ENCODE peak calls at places on chromosomes 3 and 15, in nine cellular contexts. N, B, I, L, W, P, D, F and Q are unnamed samples.

GRCh38 chr3:98893740-98894139 is 7.8 kb downstream of the DCBLD2 start:
- DNase-seq in I (no peak), F (no peak), W (no peak), N (no peak), D (no peak), P (no peak), L (no peak), B (no peak), Q (no peak)

GRCh38 chr3:123636431-123636841 is 51.6 kb upstream of the HACD2 start:
- DNase-seq in N (no peak), D (no peak), W (no peak), F (no peak), B (no peak), I (no peak), P (no peak), L (peak), Q (no peak)

GRCh38 chr3:151379083-151379734 is 5.3 kb downstream of the P2RY12 start:
- DNase-seq in L (peak), I (no peak), F (peak), B (peak), P (no peak), N (peak), W (no peak), D (no peak), Q (no peak)

GRCh38 chr3:149654188-149654601 is 3.6 kb downstream of the WWTR1 start:
- DNase-seq in N (no peak), W (no peak), B (no peak), D (no peak), P (no peak), I (no peak), F (no peak), L (no peak), Q (no peak)

GRCh38 chr3:182138388-182138787 is 426.7 kb downstream of the SOX2 start:
- DNase-seq in P (no peak), D (no peak), L (no peak), W (no peak), I (no peak), N (no peak), B (no peak), F (no peak), Q (no peak)

GRCh38 chr15:80183886-80184285 is 31.1 kb downstream of the FAH start:
- DNase-seq in I (no peak), B (no peak), F (no peak), N (no peak), D (no peak), L (no peak), W (no peak), P (no peak), Q (no peak)

GRCh38 chr3:187274977-187275338 is 16.6 kb downstream of the MASP1 start:
- DNase-seq in B (no peak), P (no peak), D (no peak), F (no peak), W (no peak), L (peak), N (no peak), I (no peak), Q (no peak)

GRCh38 chr3:190658106-190658505 is 144.2 kb downstream of the IL1RAP start:
- DNase-seq in F (no peak), N (no peak), I (no peak), P (no peak), L (no peak), B (no peak), W (no peak), D (no peak), Q (no peak)

GRCh38 chr3:155517907-155518306 is 224.4 kb upstream of the STRIT1 start:
- DNase-seq in N (no peak), I (no peak), P (no peak), L (no peak), W (no peak), D (no peak), F (no peak), B (no peak), Q (no peak)

GRCh38 chr15:62244762-62245161 is 79.7 kb upstream of the C2CD4B start:
- DNase-seq in B (no peak), W (no peak), D (peak), I (no peak), F (no peak), P (no peak), L (no peak), N (no peak), Q (no peak)

GRCh38 chr15:69132935-69133861 is 27.2 kb upstream of the GLCE start:
- DNase-seq in B (no peak), P (no peak), W (no peak), D (no peak), F (peak), I (no peak), L (no peak), N (no peak), Q (no peak)

GRCh38 chr3:153038779-153039178 is 123.2 kb upstream of the RAP2B start:
- DNase-seq in B (no peak), W (no peak), I (no peak), P (no peak), D (no peak), N (no peak), L (no peak), F (peak), Q (peak)

GRCh38 chr3:179446501-179446900 is 4.8 kb downstream of the GNB4 start:
- DNase-seq in W (no peak), N (no peak), F (peak), L (no peak), I (no peak), P (no peak), D (no peak), B (no peak), Q (no peak)
- TF ChIP-seq EP300 in W (no peak), N (no peak), F (no peak), L (no peak), I (no peak), P (no peak), D (no peak), B (no peak), Q (no peak)

DNA sequence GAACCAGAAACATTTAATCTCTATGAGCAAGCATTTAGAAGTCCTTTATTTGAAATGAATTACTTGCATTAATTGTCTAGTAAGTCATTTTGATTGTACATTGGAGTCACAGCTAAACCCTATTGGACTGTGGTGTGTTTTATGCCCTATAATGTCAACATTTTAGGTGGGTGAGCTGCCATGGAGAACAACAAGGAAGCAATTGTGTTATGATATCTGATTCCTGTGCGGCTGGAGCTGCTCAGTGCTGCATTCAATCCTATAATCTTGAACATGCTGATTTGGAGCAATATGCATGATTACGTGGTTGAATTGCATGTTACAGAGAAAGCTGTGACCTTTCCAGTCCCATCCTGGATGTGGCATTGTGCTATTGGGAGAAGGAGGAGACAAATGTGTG is 20.2 kb upstream of the C3orf49 start:
- DNase-seq in B (no peak), N (no peak), P (no peak), I (no peak), L (no peak), D (no peak), W (no peak), F (no peak), Q (no peak)
- H3K27ac ChIP-seq in B (no peak), N (no peak), P (no peak), I (no peak), L (no peak), D (no peak), W (no peak), F (no peak), Q (no peak)

DNA sequence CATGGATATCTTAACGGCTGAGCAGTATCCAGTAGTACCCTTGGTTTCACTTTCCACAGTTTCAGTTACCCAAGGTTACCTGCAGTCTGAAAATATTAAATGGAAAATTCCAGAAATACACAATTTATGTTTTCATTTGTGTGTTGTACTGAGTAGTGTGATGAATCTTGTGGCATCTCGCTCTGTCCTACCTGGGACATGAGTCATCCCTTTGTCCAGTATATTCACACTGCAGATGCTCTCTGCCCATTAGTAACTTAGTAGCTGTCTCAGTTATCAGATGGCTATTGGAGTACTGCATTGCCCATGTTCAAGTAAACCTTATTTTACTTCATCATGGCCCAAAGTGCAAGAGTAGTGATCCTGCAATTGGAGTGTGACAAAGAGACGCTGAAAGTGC is 26.1 kb downstream of the GASK1A start:
- DNase-seq in B (no peak), F (no peak), L (no peak), I (no peak), N (no peak), D (no peak), P (no peak), W (no peak), Q (no peak)
- TF ChIP-seq EP300 in B (no peak), F (no peak), L (no peak), I (no peak), N (no peak), D (no peak), P (no peak), W (no peak), Q (no peak)

DNA sequence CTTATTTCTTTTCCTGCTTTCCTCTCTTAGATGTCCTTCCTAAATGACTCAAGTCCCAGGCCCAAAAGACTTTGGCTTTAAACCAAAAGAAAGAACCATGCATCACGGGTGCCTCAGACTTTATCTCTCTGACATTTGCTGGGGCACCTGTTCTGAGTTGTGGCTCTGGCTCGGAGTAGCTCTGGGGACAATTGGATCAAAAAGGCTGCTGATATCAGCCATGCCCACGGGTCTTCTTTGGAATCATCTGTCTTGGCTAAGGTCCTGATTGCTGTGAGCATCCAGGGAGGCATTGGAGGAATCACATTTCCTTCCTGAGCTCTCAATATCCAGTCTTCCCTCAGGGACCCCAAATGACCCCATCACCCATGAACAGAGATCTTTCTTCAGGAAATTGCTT is 59.9 kb downstream of the CLSTN2 start:
- DNase-seq in F (no peak), D (no peak), L (peak), N (no peak), P (no peak), B (no peak), W (no peak), I (no peak), Q (peak)
- H3K27ac ChIP-seq in F (no peak), D (no peak), L (no peak), N (no peak), P (no peak), B (no peak), W (no peak), I (no peak), Q (no peak)

DNA sequence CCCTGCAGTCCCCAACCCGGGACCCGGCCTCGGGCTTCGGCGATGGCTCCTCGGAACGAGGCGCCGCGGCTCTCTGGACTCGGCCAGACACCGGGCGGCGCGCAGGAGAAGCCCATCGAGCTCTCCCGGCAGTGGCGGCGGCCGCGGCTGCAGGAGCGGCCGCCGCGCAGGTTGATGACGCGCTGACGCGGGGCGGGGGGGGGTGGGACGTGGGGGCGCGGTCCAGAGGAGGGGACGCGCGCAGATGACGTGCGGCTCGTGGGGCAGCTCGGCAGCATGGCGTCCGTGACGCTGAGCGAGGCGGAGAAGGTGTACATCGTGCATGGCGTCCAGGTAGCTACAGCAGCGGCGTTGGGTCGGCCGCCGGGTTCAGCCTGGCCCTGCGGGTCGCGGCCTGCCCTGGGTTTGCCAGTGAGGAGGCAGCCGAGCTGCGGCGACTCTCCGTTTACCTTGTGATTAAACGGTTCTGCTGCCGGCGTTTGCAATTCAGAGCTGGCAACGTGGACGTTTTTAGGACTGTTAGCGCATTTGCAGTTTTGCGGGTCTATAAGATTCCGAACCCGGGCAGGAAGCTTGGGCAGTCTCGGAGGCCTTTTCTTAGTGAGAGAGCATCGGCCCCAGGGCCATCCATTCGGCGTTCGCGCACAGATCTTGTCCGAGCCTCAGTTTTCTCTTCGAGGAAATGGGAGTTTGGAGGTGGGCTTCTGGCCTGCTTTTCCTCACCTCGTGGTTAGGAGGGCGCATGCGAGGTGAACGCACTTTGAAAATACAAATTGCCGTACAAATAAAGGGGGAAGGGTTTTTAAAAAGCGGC is at the start of the genes EXOSC7 and ZDHHC3:
- DNase-seq in D (peak), P (peak), I (no peak), B (peak), N (peak), F (peak), L (peak), W (peak), Q (peak)
- TF ChIP-seq EP300 in D (no peak), P (no peak), I (no peak), B (no peak), N (no peak), F (peak), L (no peak), W (peak), Q (no peak)

GRCh38 chr15:74798388-74799254 is 14.0 kb upstream of the LMAN1L start:
- DNase-seq in N (no peak), I (no peak), P (peak), L (no peak), D (peak), F (no peak), B (no peak), W (no peak), Q (no peak)

GRCh38 chr15:74801311-74801997 is 11.2 kb upstream of the LMAN1L start:
- DNase-seq in D (no peak), N (no peak), P (no peak), F (no peak), B (no peak), L (no peak), W (no peak), I (no peak), Q (no peak)

GRCh38 chr15:74799843-74800558 is 12.6 kb upstream of the LMAN1L start:
- DNase-seq in F (peak), B (peak), D (peak), P (peak), N (no peak), I (peak), W (peak), L (peak), Q (no peak)

GRCh38 chr15:74800559-74801094 is 12.0 kb upstream of the LMAN1L start:
- DNase-seq in F (no peak), L (no peak), N (no peak), W (no peak), P (no peak), B (no peak), D (no peak), I (no peak), Q (no peak)

GRCh38 chr15:74799255-74799842 is 13.3 kb upstream of the LMAN1L start:
- DNase-seq in W (no peak), F (no peak), B (no peak), N (no peak), D (no peak), P (no peak), L (no peak), I (no peak), Q (no peak)
- H3K27ac ChIP-seq in W (no peak), F (no peak), B (peak), N (no peak), D (peak), P (peak), L (no peak), I (peak), Q (no peak)

DNA sequence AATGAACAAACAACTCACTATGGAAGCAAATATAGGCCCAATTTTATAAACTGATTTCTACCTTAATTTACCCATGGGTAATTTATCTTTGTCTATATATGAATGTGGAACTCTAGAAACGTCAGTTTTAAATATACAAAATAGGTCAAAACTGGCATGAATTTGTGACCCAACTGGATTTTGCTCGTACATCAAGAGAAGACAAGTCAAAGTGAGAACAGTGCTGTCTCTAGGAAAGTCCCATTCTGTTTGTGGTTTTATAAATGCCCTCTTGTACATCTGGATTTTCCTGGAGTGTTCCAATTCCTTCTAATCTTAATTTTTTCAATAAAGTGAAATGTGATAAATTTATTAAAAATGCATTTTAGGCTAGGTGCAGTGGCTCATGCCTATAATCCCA is 50.2 kb upstream of the ABHD10 start:
- DNase-seq in W (no peak), I (no peak), P (no peak), L (no peak), F (no peak), N (no peak), B (no peak), D (no peak), Q (no peak)
- TF ChIP-seq EP300 in W (no peak), I (no peak), P (no peak), L (no peak), F (no peak), N (no peak), B (no peak), D (no peak), Q (no peak)

GRCh38 chr3:128555881-128556280 is 62.9 kb upstream of the GATA2 start:
- DNase-seq in P (peak), I (no peak), N (no peak), F (no peak), B (no peak), D (no peak), W (no peak), L (no peak), Q (no peak)

GRCh38 chr3:128554465-128555097 is 61.6 kb upstream of the GATA2 start:
- DNase-seq in L (no peak), B (no peak), N (no peak), W (no peak), F (no peak), P (no peak), D (no peak), I (no peak), Q (no peak)

GRCh38 chr3:128554100-128554464 is 61.1 kb upstream of the GATA2 start:
- DNase-seq in D (no peak), B (no peak), N (no peak), I (no peak), P (no peak), L (no peak), W (no peak), F (peak), Q (no peak)

GRCh38 chr3:128556384-128556783 is 63.4 kb upstream of the GATA2 start:
- DNase-seq in B (no peak), F (no peak), P (no peak), I (no peak), W (no peak), D (no peak), L (no peak), N (no peak), Q (no peak)

DNA sequence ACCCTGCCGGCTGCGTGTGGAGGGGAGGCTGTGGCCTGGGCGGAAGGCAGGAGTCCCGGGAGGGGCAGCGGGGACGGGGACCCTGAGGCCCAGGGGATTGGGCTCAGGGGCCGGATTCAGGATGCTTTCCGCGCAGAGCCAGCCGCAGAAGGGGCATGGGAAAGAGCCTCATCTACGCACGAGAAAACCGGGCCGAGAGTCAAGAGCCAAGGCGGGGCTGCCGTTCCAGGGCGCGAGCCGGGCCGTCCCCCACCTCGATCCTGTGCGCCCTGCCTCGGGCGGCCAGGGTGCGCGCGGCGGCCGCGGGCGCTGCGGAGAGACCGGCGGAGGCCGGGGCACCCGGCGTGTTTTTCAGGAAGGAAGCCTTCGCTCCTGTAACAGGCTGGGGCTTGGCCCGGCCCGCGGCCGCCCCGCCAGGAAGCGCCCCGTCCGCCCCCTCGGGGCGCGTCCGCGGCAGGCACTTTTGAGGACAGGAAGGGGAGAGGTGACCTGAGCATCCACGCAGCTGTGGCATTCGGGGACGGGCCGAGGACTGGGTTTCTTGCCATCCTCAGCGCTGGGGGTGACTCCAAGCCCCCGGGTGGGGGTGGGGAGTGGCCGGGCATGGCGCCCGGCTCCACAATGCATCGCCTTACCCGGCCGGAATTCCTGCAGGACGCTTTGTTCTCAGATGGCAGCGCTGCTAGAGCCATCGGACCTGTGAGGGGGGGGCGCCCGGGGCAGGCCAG is 62.3 kb upstream of the GATA2 start:
- DNase-seq in L (peak), D (no peak), N (no peak), W (no peak), F (no peak), P (peak), I (no peak), B (no peak), Q (no peak)
- H3K27ac ChIP-seq in L (no peak), D (peak), N (no peak), W (peak), F (no peak), P (peak), I (no peak), B (no peak), Q (peak)

DNA sequence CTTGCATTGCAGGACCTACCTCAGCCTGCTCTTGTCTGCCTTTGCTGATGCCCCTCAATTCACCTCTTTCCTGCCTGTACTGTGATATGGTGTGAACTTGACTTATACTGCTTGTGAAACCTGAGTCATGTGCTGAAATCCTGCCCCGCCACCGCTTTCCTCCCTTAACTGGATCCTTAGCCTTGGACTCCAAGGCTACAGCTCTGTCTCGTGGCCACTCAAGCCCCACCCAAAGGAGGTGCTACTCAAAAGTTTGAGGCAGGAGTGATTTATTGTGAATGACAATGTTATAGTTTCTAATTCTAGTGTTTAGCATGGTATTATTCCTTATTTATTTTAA is 56.1 kb downstream of the MYZAP start:
- DNase-seq in F (no peak), B (no peak), D (peak), L (no peak), N (peak), W (no peak), I (no peak), P (no peak), Q (peak)
- TF ChIP-seq EP300 in F (no peak), B (no peak), D (no peak), L (no peak), N (no peak), W (no peak), I (no peak), P (no peak), Q (no peak)